ENCODE peak calls at places on chromosomes 5 and 9, in seven cellular contexts. V is BE2C, Z is tibial artery, K is nephron progenitor cell, O is fibroblast of lung, R is neural crest cell, T is HCT116. P is an unnamed sample.
A peak's percentile ranks its signal among the peaks of the same experiment; 100 is the strongest.

GRCh38 chr5:143134900-143135299 is 268.6 kb downstream of the NR3C1 start:
- DNase-seq in K (no peak), R (no peak), T (no peak), O (no peak), Z (no peak), V (no peak), P (no peak)

GRCh38 chr5:464843-465590 is 22.0 kb downstream of the EXOC3 start:
- DNase-seq in V (no peak), T (no peak), R (no peak), O (no peak), Z (peak; percentile 11), K (no peak), P (no peak)

GRCh38 chr9:136808075-136808780 is 480 bp downstream of the RABL6 start:
- DNase-seq in T (no peak), Z (no peak), O (no peak), K (peak; percentile 62), R (no peak), V (peak; percentile 52), P (no peak)

GRCh38 chr9:972512-973294 is 3.8 kb upstream of the DMRT3 start:
- DNase-seq in K (peak; percentile 38), V (no peak), T (no peak), O (no peak), Z (no peak), R (no peak), P (no peak)

GRCh38 chr9:18665947-18666346 is 192.0 kb downstream of the ADAMTSL1 start:
- DNase-seq in K (no peak), V (no peak), R (no peak), T (no peak), Z (no peak), O (peak; percentile 17), P (peak; percentile 66)

GRCh38 chr9:131817627-131818026 is 77.8 kb upstream of the RAPGEF1 start:
- DNase-seq in T (no peak), O (no peak), K (no peak), V (peak; percentile 76), R (no peak), Z (no peak), P (no peak)

GRCh38 chr9:115540091-115540490 is 422.1 kb upstream of the TNC start:
- DNase-seq in R (no peak), O (no peak), T (no peak), K (no peak), V (no peak), Z (no peak), P (no peak)

GRCh38 chr9:136170291-136170901 is 34.5 kb downstream of the LHX3 start:
- DNase-seq in T (no peak), V (peak; percentile 74), O (peak; percentile 12), K (peak; percentile 68), R (peak; percentile 55), Z (no peak), P (no peak)

GRCh38 chr9:89478821-89479668 is 18.9 kb downstream of the SEMA4D start:
- DNase-seq in O (no peak), Z (no peak), R (no peak), T (no peak), V (no peak), K (no peak), P (no peak)

GRCh38 chr5:143506881-143507552 is 103.5 kb upstream of the NR3C1 start:
- DNase-seq in O (peak; percentile 84), K (no peak), Z (no peak), R (no peak), T (no peak), V (no peak), P (peak; percentile 83)

GRCh38 chr5:64209353-64209752 is 43.7 kb downstream of the RNF180 start:
- DNase-seq in R (no peak), V (no peak), Z (no peak), K (no peak), T (no peak), O (no peak), P (no peak)

GRCh38 chr5:64213568-64213967 is 47.9 kb downstream of the RNF180 start:
- DNase-seq in T (no peak), V (no peak), Z (no peak), R (no peak), O (no peak), K (no peak), P (no peak)

GRCh38 chr5:64210866-64211265 is 45.2 kb downstream of the RNF180 start:
- DNase-seq in O (peak; percentile 88), T (no peak), R (no peak), K (no peak), V (no peak), Z (no peak), P (peak; percentile 78)

GRCh38 chr5:64214152-64214551 is 48.5 kb downstream of the RNF180 start:
- DNase-seq in T (no peak), Z (no peak), O (no peak), K (no peak), V (no peak), R (no peak), P (no peak)
- TF ChIP-seq CTCF in T (no peak), Z (no peak), O (no peak), K (no peak), V (no peak), R (no peak), P (no peak)

DNA sequence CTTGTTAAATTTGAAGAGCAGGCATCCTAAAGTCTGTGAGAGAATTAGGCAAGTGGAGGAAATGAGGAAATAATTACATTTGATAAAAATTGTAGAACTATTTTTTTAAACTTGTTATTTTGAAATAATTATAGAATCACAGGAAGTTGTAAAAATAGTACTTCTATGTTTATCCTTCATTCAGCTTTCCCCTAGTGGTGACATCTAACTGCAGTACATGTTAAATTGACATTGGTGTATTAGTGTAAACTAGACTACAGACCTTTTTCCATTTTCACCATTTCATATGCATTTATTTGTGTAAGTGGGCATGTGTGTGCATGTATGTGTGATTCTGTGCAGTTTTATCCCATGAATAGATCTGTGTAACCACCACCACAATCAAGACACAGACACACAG is 51.6 kb downstream of the F2RL2 start:
- DNase-seq in K (no peak), Z (no peak), V (no peak), O (no peak), R (no peak), T (no peak), P (no peak)
- TF ChIP-seq CTCF in K (no peak), Z (no peak), V (no peak), O (no peak), R (peak; percentile 44), T (no peak), P (no peak)

GRCh38 chr5:43572357-43572756 is 15.5 kb upstream of the PAIP1 start:
- DNase-seq in R (no peak), Z (no peak), K (no peak), T (no peak), O (no peak), V (no peak), P (no peak)
- TF ChIP-seq CTCF in R (no peak), Z (no peak), K (no peak), T (no peak), O (no peak), V (no peak), P (no peak)

DNA sequence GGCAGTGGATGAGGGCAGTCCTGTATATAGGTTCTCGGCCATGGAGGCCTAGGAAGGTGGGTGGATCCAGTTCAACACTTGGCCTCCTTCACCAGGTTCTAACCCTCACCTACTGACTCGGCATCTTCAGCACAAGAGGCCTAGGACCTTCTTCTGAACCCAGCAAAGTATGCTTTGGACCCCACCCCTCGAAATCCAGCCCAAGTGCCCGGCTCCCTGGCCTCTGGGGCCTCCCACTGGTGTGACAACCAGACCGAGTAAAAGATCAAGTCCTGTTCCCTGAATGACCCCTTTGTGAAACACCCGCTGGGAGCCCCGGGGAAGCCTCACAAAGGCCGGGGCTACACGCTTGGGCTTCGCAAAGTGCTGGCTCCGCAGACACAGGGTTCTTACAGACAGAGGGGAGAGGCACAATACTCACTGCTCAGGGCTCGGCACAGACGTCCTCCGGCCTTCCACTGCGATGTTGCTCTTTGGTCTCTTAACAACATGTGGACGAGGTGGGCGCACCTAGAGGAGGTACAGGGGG is 47.0 kb downstream of the CRB2 start:
- DNase-seq in R (peak; percentile 49), T (no peak), O (no peak), Z (no peak), K (no peak), V (no peak), P (no peak)
- TF ChIP-seq CTCF in R (no peak), T (no peak), O (no peak), Z (no peak), K (no peak), V (no peak), P (no peak)

GRCh38 chr9:101176384-101176783 is 147.9 kb downstream of the PLPPR1 start:
- DNase-seq in Z (no peak), T (peak; percentile 10), R (no peak), V (peak; percentile 12), O (no peak), K (no peak), P (no peak)
- TF ChIP-seq CTCF in Z (no peak), T (peak; percentile 56), R (peak; percentile 29), V (peak; percentile 23), O (no peak), K (no peak), P (no peak)

GRCh38 chr5:141439411-141440141 is 9.3 kb downstream of the PCDHGA12 start:
- DNase-seq in Z (no peak), K (no peak), V (no peak), O (no peak), R (no peak), T (no peak), P (no peak)
- TF ChIP-seq CTCF in Z (no peak), K (no peak), V (no peak), O (no peak), R (no peak), T (no peak), P (no peak)

GRCh38 chr9:36487482-36488321 is 85.0 kb upstream of the MELK start:
- DNase-seq in R (peak; percentile 74), T (peak; percentile 73), O (peak; percentile 92), K (peak; percentile 91), Z (peak; percentile 87), V (peak; percentile 96), P (peak; percentile 69)
- TF ChIP-seq CTCF in R (no peak), T (no peak), O (no peak), K (no peak), Z (peak; percentile 24), V (no peak), P (peak; percentile 8)